ENCODE peak calls at places on chromosomes 3 and 15, in four cellular contexts. C, Z, Q and K are unnamed samples.

GRCh38 chr3:57062119-57062631 is 1.7 kb downstream of the SPATA12 start:
- DNase-seq in C (no peak), Z (no peak), Q (peak; percentile 49), K (no peak)

GRCh38 chr15:71256934-71257333 is 141.7 kb downstream of the THSD4 start:
- DNase-seq in C (no peak), Z (no peak), Q (no peak), K (no peak)

GRCh38 chr3:5840091-5840490 is 652.6 kb downstream of the EDEM1 start:
- DNase-seq in C (no peak), Z (no peak), Q (no peak), K (peak; percentile 83)

GRCh38 chr3:156181509-156181908 is 61.1 kb downstream of the KCNAB1 start:
- DNase-seq in C (no peak), Z (no peak), Q (no peak), K (no peak)

GRCh38 chr15:72182673-72183072 is 14.9 kb downstream of the GRAMD2A start:
- DNase-seq in C (no peak), Z (no peak), Q (no peak), K (no peak)

GRCh38 chr3:112092439-112093179 is 6.4 kb downstream of the C3orf52 start:
- DNase-seq in C (no peak), Z (peak; percentile 65), Q (no peak), K (no peak)

GRCh38 chr15:79967331-79968182 is 3.4 kb downstream of the BCL2A1 start:
- DNase-seq in C (no peak), Z (no peak), Q (no peak), K (no peak)

GRCh38 chr15:58627706-58628105 is 121.8 kb downstream of the ADAM10 start:
- DNase-seq in C (no peak), Z (no peak), Q (no peak), K (no peak)

GRCh38 chr3:196609815-196610515 is 29.5 kb upstream of the NRROS start:
- DNase-seq in C (no peak), Z (no peak), Q (no peak), K (no peak)

GRCh38 chr15:36644156-36644896 is 64.9 kb downstream of the CDIN1 start:
- DNase-seq in C (no peak), Z (no peak), Q (no peak), K (no peak)

GRCh38 chr3:159832024-159832423 is 156.6 kb upstream of the IL12A start:
- DNase-seq in C (no peak), Z (no peak), Q (no peak), K (no peak)

GRCh38 chr3:58779934-58780333 is 113.4 kb upstream of the FAM3D start:
- DNase-seq in C (no peak), Z (no peak), Q (no peak), K (no peak)

GRCh38 chr3:39178553-39178952 is 13.8 kb downstream of the XIRP1 start:
- DNase-seq in C (no peak), Z (no peak), Q (no peak), K (no peak)

GRCh38 chr15:44633603-44634002 is 29.9 kb downstream of the SPG11 start:
- DNase-seq in C (no peak), Z (no peak), Q (no peak), K (no peak)

GRCh38 chr3:126850370-126851085 is 132.4 kb upstream of the PLXNA1 start:
- DNase-seq in C (no peak), Z (peak; percentile 93), Q (peak; percentile 91), K (peak; percentile 53)

GRCh38 chr3:45546636-45547201 is 47.8 kb upstream of the LIMD1 start:
- DNase-seq in C (no peak), Z (peak; percentile 54), Q (peak; percentile 61), K (no peak)

GRCh38 chr3:124586126-124587052 is 143.9 kb upstream of the UMPS start:
- DNase-seq in C (no peak), Z (peak; percentile 51), Q (peak; percentile 70), K (no peak)

GRCh38 chr3:49629866-49630265 is 44.3 kb upstream of the APEH start:
- DNase-seq in C (no peak), Z (no peak), Q (no peak), K (no peak)

GRCh38 chr15:64749999-64750657 is 25.3 kb downstream of the RBPMS2 start:
- DNase-seq in C (no peak), Z (peak; percentile 59), Q (peak; percentile 84), K (no peak)

GRCh38 chr3:42608586-42608985 is 8.1 kb downstream of the NKTR start:
- DNase-seq in C (no peak), Z (no peak), Q (no peak), K (peak; percentile 39)

DNA sequence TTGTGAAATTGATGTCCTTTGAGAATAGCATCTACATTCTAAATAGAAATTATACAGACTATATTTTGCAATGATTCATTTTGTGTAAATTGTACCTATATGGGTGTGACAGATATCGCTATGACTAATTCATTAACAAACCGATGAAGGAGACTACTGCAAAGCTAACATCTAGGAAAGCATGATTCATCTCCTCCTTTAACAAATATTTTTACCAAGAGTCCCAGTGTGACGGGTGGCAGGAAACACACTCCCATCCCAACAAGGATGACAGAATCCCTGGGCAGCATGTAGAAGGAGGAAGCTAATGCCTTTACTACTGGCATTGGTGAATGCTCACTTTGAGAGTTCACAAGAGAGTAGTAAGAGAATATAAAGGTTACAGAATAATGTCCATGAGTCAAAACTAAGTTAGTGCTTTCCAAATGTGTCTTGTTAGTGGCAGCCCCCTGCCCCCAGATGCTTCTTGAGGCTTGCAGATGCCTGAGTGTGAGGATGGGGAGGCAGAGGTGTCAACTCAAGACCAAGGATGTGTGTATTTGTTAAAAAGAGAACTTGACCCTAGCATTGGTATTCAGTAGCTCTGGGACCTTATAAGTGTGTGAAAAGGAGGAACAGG is 180.6 kb downstream of the FMN1 start:
- DNase-seq in C (peak; percentile 19), Z (no peak), Q (no peak), K (no peak)
- TF ChIP-seq CTCF in C (no peak), Z (no peak), Q (no peak), K (no peak)

GRCh38 chr3:71744738-71745137 is 8.9 kb upstream of the GPR27 start:
- DNase-seq in C (no peak), Z (no peak), Q (no peak), K (no peak)
- TF ChIP-seq CTCF in C (no peak), Z (no peak), Q (no peak), K (no peak)

GRCh38 chr3:148991219-148992026 is at the start of gene GYG1:
- DNase-seq in C (peak; percentile 92), Z (peak; percentile 81), Q (peak; percentile 85), K (peak; percentile 41)
- TF ChIP-seq CTCF in C (peak; percentile 65), Z (peak; percentile 28), Q (peak; percentile 49), K (peak; percentile 31)

GRCh38 chr3:60841355-60841754 is 409.9 kb downstream of the FHIT start:
- DNase-seq in C (no peak), Z (no peak), Q (no peak), K (peak; percentile 8)
- TF ChIP-seq CTCF in C (no peak), Z (no peak), Q (no peak), K (no peak)

GRCh38 chr15:95025924-95026728 is 794.8 kb downstream of the MCTP2 start:
- DNase-seq in C (peak; percentile 78), Z (peak; percentile 64), Q (peak; percentile 55), K (peak; percentile 27)
- TF ChIP-seq CTCF in C (peak; percentile 75), Z (peak; percentile 73), Q (peak; percentile 73), K (peak; percentile 66)

DNA sequence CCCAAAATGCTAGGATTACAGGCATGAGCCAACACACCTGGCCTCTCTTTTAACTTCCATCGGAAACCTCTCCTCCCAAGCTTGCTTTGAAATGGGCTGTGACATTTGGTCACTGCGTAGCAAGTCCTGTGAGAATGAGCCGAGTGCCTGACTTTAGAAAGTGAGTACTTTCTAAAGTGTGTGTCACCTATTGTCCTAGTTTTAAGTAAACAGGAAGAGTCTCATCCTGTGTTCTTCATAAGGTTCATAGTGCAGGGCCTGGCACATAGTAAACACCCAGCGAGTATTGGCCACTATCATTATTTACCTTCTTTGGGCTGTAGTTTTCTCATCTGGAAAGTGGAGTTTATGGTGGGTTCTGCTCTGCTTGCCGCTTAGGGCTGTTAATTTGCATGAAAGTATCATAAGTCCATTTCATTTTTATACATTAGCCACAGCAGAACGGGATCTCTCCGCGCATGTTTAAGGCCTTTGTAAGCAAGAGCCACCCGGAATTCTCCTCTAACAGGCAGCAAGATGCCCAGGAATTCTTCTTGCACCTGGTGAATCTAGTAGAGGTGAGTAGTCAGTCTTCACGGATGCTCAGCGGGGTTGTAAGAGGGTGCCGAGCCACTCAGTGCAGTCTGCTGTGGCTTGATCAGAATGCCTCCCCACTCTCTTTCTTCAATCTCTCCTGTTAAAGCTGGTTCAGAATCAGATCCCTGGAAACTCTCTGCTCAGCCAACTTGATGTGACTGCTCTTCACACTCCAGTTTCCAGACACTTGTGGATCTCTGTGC is 87.2 kb downstream of the USP13 start:
- DNase-seq in C (no peak), Z (no peak), Q (no peak), K (no peak)
- TF ChIP-seq CTCF in C (no peak), Z (no peak), Q (no peak), K (no peak)

GRCh38 chr3:186847437-186847836 is 4.9 kb downstream of the ADIPOQ start:
- DNase-seq in C (no peak), Z (no peak), Q (no peak), K (no peak)

GRCh38 chr3:186844908-186845307 is 2.4 kb downstream of the ADIPOQ start:
- DNase-seq in C (no peak), Z (no peak), Q (no peak), K (no peak)

GRCh38 chr3:186854146-186854545 is 11.6 kb downstream of the ADIPOQ start:
- DNase-seq in C (no peak), Z (no peak), Q (no peak), K (no peak)

GRCh38 chr3:186852994-186853393 is 10.5 kb downstream of the ADIPOQ start:
- DNase-seq in C (no peak), Z (no peak), Q (no peak), K (no peak)

DNA sequence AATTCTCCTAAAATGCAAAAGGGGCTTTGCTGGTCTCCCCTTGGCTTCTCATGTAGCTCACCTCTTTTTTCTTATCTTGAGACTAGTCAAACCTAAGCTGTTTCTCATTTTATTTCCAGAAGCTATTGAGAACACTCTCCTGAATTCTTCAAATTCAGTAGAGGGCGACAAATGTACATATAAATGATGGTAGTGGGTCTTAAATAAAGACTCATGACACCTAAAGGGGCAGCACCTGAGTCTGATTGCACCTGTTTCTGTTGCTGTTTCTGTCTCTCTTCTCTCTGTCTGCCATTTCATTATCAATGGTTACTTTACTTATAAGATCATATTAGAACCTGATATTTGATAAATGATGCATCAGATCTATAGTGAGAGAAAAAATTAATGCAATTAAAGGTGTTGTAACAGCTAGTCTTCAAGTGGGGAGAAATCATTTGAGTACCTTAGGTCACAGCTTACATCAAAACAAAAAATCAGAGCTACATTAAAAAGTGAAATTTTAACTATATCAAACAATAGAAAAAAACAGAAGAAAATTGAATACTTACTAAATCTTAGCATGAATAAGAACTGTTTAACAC is 7.0 kb downstream of the ADIPOQ start:
- DNase-seq in C (no peak), Z (peak; percentile 59), Q (no peak), K (no peak)
- TF ChIP-seq CTCF in C (no peak), Z (peak; percentile 41), Q (peak; percentile 73), K (peak; percentile 35)